ENCODE peak calls at places on chromosome 15, in five cellular contexts. One of them, this sample, is unnamed.

GRCh38 chr15:29822685-29823459 is 604 bp upstream of the TJP1 start:
- DNase-seq in A549: peak
- DNase-seq in K562: no peak
- DNase-seq in H1: no peak
- DNase-seq in HepG2: peak
- DNase-seq in this sample: peak

GRCh38 chr15:60052796-60053195 is 48.7 kb downstream of the FOXB1 start:
- DNase-seq in HepG2: no peak
- DNase-seq in H1: no peak
- DNase-seq in K562: no peak
- DNase-seq in A549: no peak
- DNase-seq in this sample: no peak

GRCh38 chr15:64911317-64912186 is at the start of gene ANKDD1A:
- DNase-seq in A549: peak
- DNase-seq in K562: no peak
- DNase-seq in HepG2: no peak
- DNase-seq in H1: no peak
- DNase-seq in this sample: peak

GRCh38 chr15:71302861-71303410 is 187.7 kb downstream of the THSD4 start:
- DNase-seq in H1: no peak
- DNase-seq in HepG2: no peak
- DNase-seq in K562: no peak
- DNase-seq in A549: no peak
- DNase-seq in this sample: peak

GRCh38 chr15:74723754-74724334 is 1.5 kb downstream of the CYP1A1 start:
- DNase-seq in HepG2: peak
- DNase-seq in A549: peak
- DNase-seq in K562: peak
- DNase-seq in H1: no peak
- DNase-seq in this sample: peak

GRCh38 chr15:87045741-87046140 is 966.1 kb downstream of the AGBL1 start:
- DNase-seq in H1: no peak
- DNase-seq in K562: no peak
- DNase-seq in HepG2: no peak
- DNase-seq in A549: no peak
- DNase-seq in this sample: no peak

GRCh38 chr15:60568301-60568742 is 89.4 kb upstream of the ICE2 start:
- DNase-seq in A549: no peak
- DNase-seq in K562: no peak
- DNase-seq in H1: no peak
- DNase-seq in HepG2: no peak
- DNase-seq in this sample: no peak

GRCh38 chr15:70524470-70524869 is 238.9 kb downstream of the UACA start:
- DNase-seq in HepG2: no peak
- DNase-seq in H1: no peak
- DNase-seq in A549: no peak
- DNase-seq in K562: no peak
- DNase-seq in this sample: no peak

GRCh38 chr15:59367022-59367451 is 5.6 kb downstream of the MYO1E start:
- DNase-seq in K562: no peak
- DNase-seq in HepG2: no peak
- DNase-seq in A549: no peak
- DNase-seq in H1: no peak
- DNase-seq in this sample: no peak

GRCh38 chr15:77659350-77660321 is 26.9 kb upstream of the LINGO1 start:
- DNase-seq in K562: peak
- DNase-seq in A549: peak
- DNase-seq in H1: no peak
- DNase-seq in HepG2: peak
- DNase-seq in this sample: peak

GRCh38 chr15:97944724-97945123 is 15.8 kb upstream of the ARRDC4 start:
- DNase-seq in K562: no peak
- DNase-seq in H1: no peak
- DNase-seq in HepG2: no peak
- DNase-seq in A549: no peak
- DNase-seq in this sample: no peak

GRCh38 chr15:98524274-98524673 is 124.1 kb upstream of the IGF1R start:
- DNase-seq in HepG2: no peak
- DNase-seq in H1: no peak
- DNase-seq in K562: no peak
- DNase-seq in A549: no peak
- DNase-seq in this sample: no peak

GRCh38 chr15:96336643-96337353 is 6.3 kb downstream of the NR2F2 start:
- DNase-seq in H1: no peak
- DNase-seq in K562: peak
- DNase-seq in HepG2: peak
- DNase-seq in A549: no peak
- DNase-seq in this sample: no peak

GRCh38 chr15:96521386-96521785 is 190.9 kb downstream of the NR2F2 start:
- DNase-seq in HepG2: no peak
- DNase-seq in K562: no peak
- DNase-seq in A549: no peak
- DNase-seq in H1: no peak
- DNase-seq in this sample: no peak

GRCh38 chr15:45795487-45796069 is 160.7 kb downstream of the SQOR start:
- DNase-seq in K562: peak
- DNase-seq in HepG2: peak
- DNase-seq in H1: peak
- DNase-seq in A549: no peak
- DNase-seq in this sample: peak

GRCh38 chr15:92616621-92617179 is 38.9 kb downstream of the FAM174B start:
- DNase-seq in K562: peak
- DNase-seq in A549: no peak
- DNase-seq in HepG2: no peak
- DNase-seq in H1: no peak
- DNase-seq in this sample: no peak

GRCh38 chr15:78454992-78455391 is 17.0 kb downstream of the IREB2 start:
- DNase-seq in A549: no peak
- DNase-seq in HepG2: no peak
- DNase-seq in H1: no peak
- DNase-seq in K562: no peak
- DNase-seq in this sample: no peak

GRCh38 chr15:78051622-78052405 is 25.7 kb downstream of the TBC1D2B start:
- DNase-seq in K562: no peak
- DNase-seq in A549: no peak
- DNase-seq in HepG2: no peak
- DNase-seq in H1: no peak
- DNase-seq in this sample: peak

GRCh38 chr15:41554401-41554800 is 4.6 kb upstream of the TYRO3 start:
- DNase-seq in HepG2: no peak
- DNase-seq in H1: no peak
- DNase-seq in K562: peak
- DNase-seq in A549: no peak
- DNase-seq in this sample: no peak

GRCh38 chr15:93311620-93312019 is 222.6 kb upstream of the RGMA start:
- DNase-seq in K562: no peak
- DNase-seq in HepG2: no peak
- DNase-seq in H1: no peak
- DNase-seq in A549: no peak
- DNase-seq in this sample: no peak

GRCh38 chr15:70036585-70037343 is 61.0 kb downstream of the TLE3 start:
- DNase-seq in K562: no peak
- DNase-seq in H1: no peak
- DNase-seq in A549: no peak
- DNase-seq in HepG2: no peak
- DNase-seq in this sample: no peak

GRCh38 chr15:65916664-65917406 is 47.5 kb downstream of the RAB11A start:
- DNase-seq in A549: peak
- DNase-seq in K562: peak
- DNase-seq in HepG2: peak
- DNase-seq in H1: peak
- DNase-seq in this sample: peak

GRCh38 chr15:71364117-71364584 is 248.9 kb downstream of the THSD4 start:
- DNase-seq in K562: no peak
- DNase-seq in H1: no peak
- DNase-seq in HepG2: no peak
- DNase-seq in A549: no peak
- DNase-seq in this sample: no peak

DNA sequence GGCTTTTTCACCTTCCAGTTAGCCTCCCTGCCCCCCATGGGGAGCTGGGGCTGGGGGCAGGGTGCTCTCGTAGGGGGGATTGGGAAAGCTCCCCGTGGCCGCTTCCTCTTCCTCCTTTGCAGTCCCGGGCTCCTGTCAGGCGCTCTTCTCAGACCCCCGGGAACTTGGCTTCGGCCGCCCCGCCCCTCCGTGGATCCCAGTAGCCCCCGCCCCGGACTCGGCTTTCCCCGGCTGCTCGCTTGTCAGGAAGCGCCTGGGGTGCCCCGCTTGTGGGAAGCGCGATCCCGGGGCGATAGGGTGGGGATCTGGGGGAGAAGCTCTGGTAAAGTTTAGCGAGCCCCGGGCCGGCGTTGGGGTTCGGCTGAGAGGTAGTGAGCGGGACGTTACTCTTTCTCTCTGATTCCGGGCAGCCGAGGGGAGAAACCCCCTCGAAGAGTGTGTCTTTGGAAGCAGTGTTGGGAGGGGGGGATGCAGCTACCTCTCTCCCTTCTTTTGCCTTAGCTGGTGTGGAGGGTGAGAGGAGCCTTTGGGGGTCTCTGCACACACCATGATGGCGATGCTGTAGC is 626 bp downstream of the PIAS1 start:
- DNase-seq in K562: peak
- DNase-seq in A549: peak
- DNase-seq in HepG2: peak
- DNase-seq in H1: peak
- DNase-seq in this sample: peak
- TF ChIP-seq MAFK in K562: no peak
- TF ChIP-seq MAFK in A549: no peak
- TF ChIP-seq MAFK in HepG2: no peak
- TF ChIP-seq MAFK in H1: no peak
- TF ChIP-seq MAFK in this sample: no peak

GRCh38 chr15:100112636-100113305 is 229.0 kb downstream of the ADAMTS17 start:
- DNase-seq in H1: no peak
- DNase-seq in HepG2: no peak
- DNase-seq in K562: no peak
- DNase-seq in A549: no peak
- DNase-seq in this sample: no peak

GRCh38 chr15:100112061-100112420 is 229.7 kb downstream of the ADAMTS17 start:
- DNase-seq in K562: no peak
- DNase-seq in A549: no peak
- DNase-seq in H1: no peak
- DNase-seq in HepG2: no peak
- DNase-seq in this sample: no peak

GRCh38 chr15:100113351-100114075 is 228.3 kb downstream of the ADAMTS17 start:
- DNase-seq in K562: no peak
- DNase-seq in A549: no peak
- DNase-seq in H1: no peak
- DNase-seq in HepG2: no peak
- DNase-seq in this sample: no peak

GRCh38 chr15:100109486-100110035 is 232.2 kb downstream of the ADAMTS17 start:
- DNase-seq in A549: no peak
- DNase-seq in K562: no peak
- DNase-seq in H1: no peak
- DNase-seq in HepG2: no peak
- DNase-seq in this sample: no peak

GRCh38 chr15:100111103-100112060 is 230.4 kb downstream of the ADAMTS17 start:
- DNase-seq in H1: no peak
- DNase-seq in K562: peak
- DNase-seq in HepG2: peak
- DNase-seq in A549: no peak
- DNase-seq in this sample: peak
- TF ChIP-seq MAFK in H1: no peak
- TF ChIP-seq MAFK in K562: no peak
- TF ChIP-seq MAFK in HepG2: no peak
- TF ChIP-seq MAFK in A549: no peak
- TF ChIP-seq MAFK in this sample: no peak

DNA sequence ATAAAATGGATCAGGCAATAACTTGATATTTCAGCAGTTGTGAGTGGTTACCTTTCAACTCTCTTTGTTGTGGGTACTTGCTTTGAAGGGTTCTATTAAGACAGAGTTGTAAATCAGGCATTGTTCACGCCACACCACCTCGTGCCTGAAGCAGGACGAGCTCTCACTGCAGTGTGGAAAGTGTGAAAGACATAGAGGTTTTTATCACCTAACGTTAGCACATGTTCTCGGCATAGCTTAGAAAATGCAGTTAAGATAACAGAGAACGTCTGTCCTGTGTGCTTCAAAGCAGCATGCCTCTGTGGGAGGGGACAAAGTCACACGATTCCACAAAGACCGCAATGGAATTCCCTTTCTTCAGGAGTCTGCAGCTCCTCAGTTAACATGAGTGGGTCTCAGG is 7.8 kb downstream of the ADAMTS17 start:
- DNase-seq in HepG2: no peak
- DNase-seq in H1: no peak
- DNase-seq in K562: no peak
- DNase-seq in A549: no peak
- DNase-seq in this sample: no peak
- TF ChIP-seq MAFK in HepG2: no peak
- TF ChIP-seq MAFK in H1: no peak
- TF ChIP-seq MAFK in K562: no peak
- TF ChIP-seq MAFK in A549: no peak
- TF ChIP-seq MAFK in this sample: no peak

DNA sequence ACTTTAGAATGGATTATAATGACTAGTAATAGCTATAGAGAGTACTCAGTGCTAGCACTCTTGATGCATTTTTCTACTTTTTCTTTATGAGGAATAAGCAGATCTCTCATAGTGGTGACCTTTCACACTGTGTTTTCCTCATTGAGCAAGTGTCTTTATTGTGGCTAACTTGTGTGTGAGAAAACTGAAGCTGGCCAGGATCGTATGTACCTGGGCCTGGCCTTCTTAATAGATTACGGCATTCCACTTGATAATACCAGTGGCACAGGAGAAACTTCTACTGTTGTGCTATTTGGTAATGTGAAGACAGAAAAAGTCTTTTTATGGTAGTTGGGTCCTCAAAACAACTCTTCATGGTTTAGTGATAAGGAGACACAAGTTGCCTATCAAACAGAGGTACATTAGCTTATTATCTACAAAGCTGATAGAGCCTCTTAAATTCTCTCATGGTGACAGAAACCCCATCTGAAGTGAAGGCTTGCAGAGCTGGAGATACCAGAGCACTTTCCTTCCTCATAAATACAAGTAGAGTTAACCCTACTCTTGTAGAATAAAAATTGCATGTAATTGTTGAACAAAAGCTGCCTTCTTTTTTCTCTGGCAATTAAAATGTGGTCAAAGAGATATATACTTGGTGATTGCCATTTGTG is 64.6 kb downstream of the LYSMD4 start:
- DNase-seq in H1: no peak
- DNase-seq in K562: no peak
- DNase-seq in HepG2: peak
- DNase-seq in A549: no peak
- DNase-seq in this sample: no peak
- TF ChIP-seq MAFK in H1: no peak
- TF ChIP-seq MAFK in K562: no peak
- TF ChIP-seq MAFK in HepG2: no peak
- TF ChIP-seq MAFK in A549: no peak
- TF ChIP-seq MAFK in this sample: no peak

This sample was measured in IMR-90.